ENCODE peak calls at places on chromosomes 7 and 10, in four cellular contexts. I, B, Q and D are unnamed samples.
A peak's percentile ranks its signal among the peaks of the same experiment; 100 is the strongest.

GRCh38 chr10:119386666-119387065 is 155.9 kb downstream of the RGS10 start:
- DNase-seq in I (no peak), B (no peak), Q (no peak), D (no peak)

GRCh38 chr7:74275401-74275881 is 13.8 kb upstream of the CLIP2 start:
- DNase-seq in Q (no peak), B (no peak), I (no peak), D (no peak)

GRCh38 chr10:35463878-35464277 is 127.6 kb downstream of the CCNY start:
- DNase-seq in B (no peak), Q (no peak), I (no peak), D (no peak)

GRCh38 chr7:4959356-4959755 is 369 bp upstream of the MMD2 start:
- DNase-seq in I (no peak), B (no peak), Q (no peak), D (no peak)

GRCh38 chr10:127392351-127393235 is 156.5 kb upstream of the NPS start:
- DNase-seq in Q (no peak), B (no peak), I (peak; percentile 37), D (no peak)

GRCh38 chr7:15783971-15784693 is 97.6 kb upstream of the MEOX2 start:
- DNase-seq in B (no peak), Q (no peak), I (no peak), D (no peak)

GRCh38 chr10:20156511-20156910 is 340.3 kb downstream of the PLXDC2 start:
- DNase-seq in I (no peak), B (no peak), Q (no peak), D (no peak)

GRCh38 chr7:130593033-130593432 is 75.5 kb downstream of the COPG2 start:
- DNase-seq in Q (no peak), I (peak; percentile 2), B (peak; percentile 3), D (peak; percentile 4)

GRCh38 chr7:22725585-22725984 is 1.4 kb upstream of the IL6 start:
- DNase-seq in Q (no peak), I (peak; percentile 60), B (no peak), D (peak; percentile 48)

GRCh38 chr7:93016681-93017349 is 101.0 kb downstream of the SAMD9 start:
- DNase-seq in I (no peak), B (no peak), Q (no peak), D (no peak)

GRCh38 chr10:113433711-113434110 is 119.1 kb upstream of the HABP2 start:
- DNase-seq in Q (no peak), B (no peak), I (no peak), D (no peak)

GRCh38 chr7:155167706-155168365 is 97.7 kb downstream of the HTR5A start:
- DNase-seq in B (peak; percentile 12), I (no peak), Q (no peak), D (no peak)

GRCh38 chr7:143073556-143073955 is 21.4 kb downstream of the OR6V1 start:
- DNase-seq in I (no peak), B (no peak), Q (no peak), D (no peak)

GRCh38 chr7:2785071-2785500 is 59.0 kb downstream of the GNA12 start:
- DNase-seq in B (peak; percentile 18), I (peak; percentile 71), Q (peak; percentile 99), D (no peak)

GRCh38 chr7:25931156-25931555 is 220.8 kb upstream of the NFE2L3 start:
- DNase-seq in Q (no peak), I (no peak), B (no peak), D (no peak)

GRCh38 chr10:103053659-103054581 is 135.8 kb downstream of the CNNM2 start:
- DNase-seq in I (peak; percentile 79), B (peak; percentile 68), Q (no peak), D (peak; percentile 41)

GRCh38 chr7:21353388-21353780 is 74.5 kb upstream of the SP4 start:
- DNase-seq in B (no peak), I (no peak), Q (no peak), D (no peak)

GRCh38 chr10:6612371-6612770 is 32.3 kb upstream of the PRKCQ start:
- DNase-seq in B (peak; percentile 37), I (no peak), Q (no peak), D (no peak)

GRCh38 chr10:31757374-31757773 is 171.3 kb downstream of the ARHGAP12 start:
- DNase-seq in I (no peak), Q (no peak), B (no peak), D (no peak)

GRCh38 chr7:6530626-6531491 is 20.4 kb downstream of the GRID2IP start:
- DNase-seq in I (no peak), B (no peak), Q (no peak), D (no peak)
- TF ChIP-seq EZH2 in I (no peak), B (no peak), Q (no peak), D (no peak)

GRCh38 chr7:103987455-103987854 is 2.0 kb downstream of the RELN start:
- DNase-seq in I (no peak), Q (no peak), B (no peak), D (no peak)

GRCh38 chr7:103990991-103991390 is 1.5 kb upstream of the RELN start:
- DNase-seq in Q (no peak), B (no peak), I (no peak), D (no peak)

GRCh38 chr7:103989785-103990775 is 622 bp upstream of the RELN start:
- DNase-seq in B (peak; percentile 4), Q (no peak), I (peak; percentile 49), D (peak; percentile 11)

GRCh38 chr7:103988468-103989199 is 824 bp downstream of the RELN start:
- DNase-seq in Q (no peak), B (peak; percentile 5), I (peak; percentile 4), D (no peak)

DNA sequence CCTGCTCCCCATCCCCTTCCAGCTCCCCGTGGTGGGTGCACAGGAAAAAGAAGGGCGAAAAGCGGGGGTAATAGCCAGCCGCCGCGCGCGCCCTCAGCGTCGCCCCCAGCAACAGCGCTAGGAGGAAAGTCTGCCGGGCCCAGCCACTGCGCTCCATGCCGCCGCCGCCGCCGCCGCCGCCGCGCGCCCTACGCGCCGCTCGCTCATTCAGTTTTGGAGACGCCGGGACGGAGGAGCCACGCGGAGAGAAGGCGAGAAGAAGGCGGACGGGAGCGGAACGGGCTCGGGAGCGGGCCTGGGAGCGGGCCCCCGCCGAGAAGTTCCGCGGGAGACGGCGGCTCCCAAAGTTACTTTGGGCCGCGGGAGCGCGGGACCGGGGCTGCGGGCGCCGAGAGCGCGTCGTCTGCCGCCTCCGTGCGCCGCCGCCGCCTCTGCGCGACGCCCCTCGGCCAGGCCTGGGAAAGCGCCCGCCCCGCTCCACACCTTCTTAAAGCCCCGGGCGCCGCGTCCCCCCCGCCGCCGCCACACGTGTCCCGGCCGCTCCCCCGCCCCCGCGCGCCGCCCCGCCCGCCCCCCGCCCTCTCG is at the start of gene RELN:
- DNase-seq in Q (no peak), I (peak; percentile 33), B (peak; percentile 28), D (no peak)
- TF ChIP-seq EZH2 in Q (no peak), I (no peak), B (no peak), D (no peak)

GRCh38 chr10:26211781-26212444 is 4.7 kb upstream of the GAD2 start:
- DNase-seq in Q (no peak), I (no peak), B (no peak), D (no peak)
- TF ChIP-seq EZH2 in Q (no peak), I (no peak), B (no peak), D (no peak)

DNA sequence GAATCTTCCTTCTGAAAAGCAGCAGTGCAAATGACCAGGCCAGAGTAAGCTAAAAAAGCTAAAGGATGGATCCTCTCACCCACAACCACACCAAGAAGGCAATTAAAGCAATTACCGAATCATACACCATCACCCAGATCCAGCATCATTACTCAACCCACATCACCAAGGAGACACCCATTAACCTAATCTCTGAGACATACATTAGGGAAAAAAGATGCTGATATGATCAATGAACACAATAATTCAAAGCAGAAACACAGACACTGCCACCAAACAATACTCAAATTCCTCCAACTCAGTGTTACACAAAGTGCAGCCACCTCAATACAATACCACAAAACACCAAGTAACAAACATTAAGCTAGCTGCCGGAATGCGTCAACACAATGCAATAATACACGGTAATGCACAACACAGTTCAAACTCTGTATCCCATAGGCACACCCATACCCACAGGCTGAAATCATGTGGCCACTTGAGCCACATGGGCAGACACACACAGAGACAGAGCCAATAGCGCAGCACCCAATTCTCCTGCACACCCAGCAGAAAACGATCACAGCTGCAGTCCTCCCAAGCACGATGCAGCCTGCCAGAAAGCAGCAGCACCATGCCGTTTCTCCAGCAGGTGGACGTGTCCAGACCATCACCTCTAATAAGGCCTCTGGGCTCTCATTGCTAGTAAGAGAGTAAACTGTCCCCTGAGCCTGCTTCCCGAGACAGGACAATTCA is 21.5 kb downstream of the PAX2 start:
- DNase-seq in I (no peak), Q (no peak), B (no peak), D (no peak)
- TF ChIP-seq EZH2 in I (no peak), Q (no peak), B (no peak), D (no peak)

GRCh38 chr7:94418851-94419250 is 24.2 kb downstream of the COL1A2 start:
- DNase-seq in Q (no peak), I (no peak), B (no peak), D (no peak)

GRCh38 chr7:94420321-94420720 is 25.6 kb downstream of the COL1A2 start:
- DNase-seq in I (no peak), B (no peak), Q (no peak), D (no peak)

GRCh38 chr7:94414481-94414880 is 19.8 kb downstream of the COL1A2 start:
- DNase-seq in I (peak; percentile 70), B (no peak), Q (no peak), D (peak; percentile 3)

GRCh38 chr7:94417921-94418320 is 23.2 kb downstream of the COL1A2 start:
- DNase-seq in B (no peak), I (no peak), Q (no peak), D (no peak)

GRCh38 chr7:94417261-94417660 is 22.6 kb downstream of the COL1A2 start:
- DNase-seq in I (no peak), Q (no peak), B (no peak), D (no peak)
- TF ChIP-seq EZH2 in I (no peak), Q (no peak), B (no peak), D (no peak)

DNA sequence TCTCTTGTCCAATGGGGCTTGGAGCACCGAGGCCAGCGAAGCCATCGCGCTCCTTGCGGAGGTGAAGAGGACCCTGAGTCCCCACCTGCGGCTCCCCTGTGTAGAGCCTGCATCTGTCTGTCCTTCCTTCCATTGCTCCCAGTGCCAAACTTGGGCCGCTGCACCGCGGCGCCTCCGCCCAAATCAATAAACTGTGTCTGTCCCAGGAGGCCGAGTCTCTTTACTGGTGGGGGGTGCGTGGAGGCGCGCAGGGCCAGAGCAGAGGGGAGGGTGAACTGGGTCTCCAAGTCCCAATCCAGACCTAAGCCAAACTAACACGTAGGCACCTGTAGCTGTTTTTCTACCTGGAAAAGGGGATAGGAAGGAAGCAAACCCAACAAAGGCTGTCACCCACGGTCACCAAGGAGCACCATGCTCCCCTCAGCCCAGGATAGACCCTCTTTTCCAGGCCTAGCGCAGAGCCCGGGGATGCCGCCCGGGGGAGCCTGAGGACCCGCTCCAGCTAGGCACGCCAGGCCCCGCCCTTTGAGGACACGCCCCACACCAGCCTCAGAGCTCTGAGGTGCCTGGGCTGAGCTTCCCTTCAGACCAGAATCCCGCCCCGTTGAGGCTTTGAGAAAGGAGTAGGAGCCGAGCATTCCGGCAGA is 1.2 kb upstream of the CHAT start:
- DNase-seq in B (no peak), I (no peak), Q (no peak), D (peak; percentile 47)
- TF ChIP-seq EZH2 in B (no peak), I (no peak), Q (no peak), D (no peak)

DNA sequence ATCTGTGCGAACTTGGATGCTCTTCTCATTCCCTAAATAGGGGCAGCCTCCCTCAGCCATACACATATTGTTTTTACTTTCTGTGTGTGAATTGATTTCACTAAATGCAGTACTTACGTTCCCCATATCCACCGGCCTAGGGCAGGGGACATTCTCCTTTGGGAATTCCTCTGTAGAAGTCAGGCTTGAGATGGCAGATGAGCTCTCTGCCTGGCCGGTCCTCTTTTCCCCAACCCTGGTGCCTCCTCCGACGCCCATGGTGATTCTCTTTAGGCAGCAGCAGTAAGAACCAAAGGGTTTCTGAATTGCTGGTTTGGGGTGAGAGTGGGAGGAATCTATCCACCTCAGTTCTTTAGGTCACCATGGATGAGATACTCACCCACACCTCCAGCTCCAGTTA is 6.4 kb upstream of the NEUROG3 start:
- DNase-seq in I (no peak), B (no peak), Q (no peak), D (no peak)
- TF ChIP-seq EZH2 in I (no peak), B (no peak), Q (no peak), D (no peak)